ENCODE peak calls at places on chromosome X, in four cellular contexts. W is body of pancreas, R is GM12864, X is hepatocyte. N is an unnamed sample.

GRCh38 chrX:14027511-14028019 is 2.1 kb downstream of the GEMIN8 start:
- DNase-seq in R (peak), W (no peak), X (no peak), N (peak)

GRCh38 chrX:111352424-111352823 is 59.6 kb downstream of the DCX start:
- DNase-seq in W (peak), X (peak), R (no peak), N (peak)

GRCh38 chrX:2397648-2398340 is 103.0 kb downstream of the DHRSX start:
- DNase-seq in X (no peak), W (no peak), R (no peak), N (no peak)

GRCh38 chrX:103846395-103846794 is 14.3 kb upstream of the RAB9B start:
- DNase-seq in R (no peak), W (no peak), X (no peak), N (no peak)

GRCh38 chrX:104347860-104348259 is 93.1 kb upstream of the ESX1 start:
- DNase-seq in X (no peak), W (no peak), R (no peak), N (peak)

GRCh38 chrX:110399497-110399896 is 40.8 kb downstream of the RTL9 start:
- DNase-seq in X (no peak), R (no peak), W (no peak), N (no peak)

GRCh38 chrX:22742174-22742573 is 257.6 kb upstream of the DDX53 start:
- DNase-seq in X (no peak), W (no peak), R (no peak), N (no peak)

GRCh38 chrX:130836447-130836846 is 66.6 kb downstream of the ENOX2 start:
- DNase-seq in W (peak), X (peak), R (no peak), N (no peak)

GRCh38 chrX:137427813-137428212 is 138.1 kb upstream of the ZIC3 start:
- DNase-seq in R (no peak), X (no peak), W (no peak), N (no peak)

GRCh38 chrX:154732421-154733071 is 18.3 kb downstream of the GAB3 start:
- DNase-seq in R (no peak), W (no peak), X (no peak), N (no peak)

GRCh38 chrX:103356023-103356798 is at the start of gene TCEAL9:
- DNase-seq in R (peak), W (peak), X (peak), N (peak)

GRCh38 chrX:10615931-10616780 is 4.2 kb downstream of the MID1 start:
- DNase-seq in W (peak), R (no peak), X (peak), N (peak)

GRCh38 chrX:31590581-31591113 is 518.8 kb upstream of the FTHL17 start:
- DNase-seq in R (no peak), W (no peak), X (no peak), N (no peak)

GRCh38 chrX:48790477-48790876 is 4.1 kb downstream of the GATA1 start:
- DNase-seq in X (no peak), W (no peak), R (no peak), N (no peak)

GRCh38 chrX:25600776-25601175 is 537.4 kb upstream of the MAGEB18 start:
- DNase-seq in R (no peak), W (no peak), X (no peak), N (no peak)

GRCh38 chrX:15349046-15349445 is 13.7 kb upstream of the PIGA start:
- DNase-seq in R (no peak), X (peak), W (peak), N (peak)

GRCh38 chrX:111615227-111615626 is 65.7 kb upstream of the ALG13 start:
- DNase-seq in X (no peak), R (no peak), W (no peak), N (no peak)

GRCh38 chrX:129992181-129992580 is 9.7 kb downstream of the BCORL1 start:
- DNase-seq in R (no peak), X (no peak), W (no peak), N (no peak)

GRCh38 chrX:101803451-101803850 is 128.4 kb downstream of the ZMAT1 start:
- DNase-seq in W (no peak), R (peak), X (peak), N (no peak)
- TF ChIP-seq CTCF in W (peak), R (peak), X (peak), N (no peak)

DNA sequence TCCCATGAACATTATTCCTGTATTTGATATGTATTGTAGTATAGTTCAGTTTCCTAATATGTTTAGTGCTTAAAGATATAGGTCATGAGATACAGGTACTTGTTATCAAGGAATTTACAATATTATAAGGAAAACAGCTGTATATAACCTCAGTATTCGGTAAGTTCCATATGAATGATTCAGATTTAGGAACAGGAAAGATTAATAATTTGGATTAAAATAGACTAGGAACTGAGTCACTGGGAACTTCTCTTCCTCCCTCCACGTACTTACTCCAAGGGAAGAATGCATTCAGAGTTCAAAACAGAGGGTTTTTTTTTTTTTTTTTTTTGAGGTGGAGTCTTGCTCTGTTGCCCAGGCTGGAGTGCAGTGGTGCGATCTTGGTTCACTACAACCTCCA is 20.0 kb downstream of the DIAPH2 start:
- DNase-seq in X (no peak), W (no peak), R (no peak), N (no peak)
- TF ChIP-seq CTCF in X (no peak), W (no peak), R (no peak), N (no peak)

GRCh38 chrX:135295944-135296305 is 13.4 kb upstream of the ETDC start:
- DNase-seq in W (no peak), R (no peak), X (no peak), N (no peak)
- TF ChIP-seq CTCF in W (no peak), R (no peak), X (no peak), N (no peak)

DNA sequence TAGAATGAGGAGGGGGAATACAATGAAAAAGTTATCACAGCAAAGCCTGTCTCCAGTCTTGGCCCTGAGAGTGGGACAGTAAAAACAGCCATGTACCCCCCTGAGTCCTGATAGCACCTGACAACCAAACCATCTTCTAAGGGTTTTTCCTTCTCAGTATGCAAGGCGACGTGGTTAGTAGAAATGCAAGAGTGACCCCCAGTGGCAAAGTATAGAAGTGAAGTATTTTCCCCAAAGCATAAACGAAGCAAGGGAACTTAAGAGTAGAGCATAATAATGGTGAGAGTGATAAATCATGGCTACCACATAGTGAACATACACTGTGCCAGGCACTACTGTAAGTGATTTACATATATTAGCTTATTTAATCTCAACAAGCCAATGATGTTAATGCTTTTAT is 52.8 kb downstream of the FAM47C start:
- DNase-seq in R (no peak), W (no peak), X (peak), N (peak)
- TF ChIP-seq CTCF in R (peak), W (peak), X (peak), N (no peak)

GRCh38 chrX:106177106-106177981 is 9.2 kb downstream of the PWWP3B start:
- DNase-seq in X (peak), W (peak), R (no peak), N (no peak)

GRCh38 chrX:106177982-106178321 is 9.8 kb downstream of the PWWP3B start:
- DNase-seq in W (no peak), R (no peak), X (no peak), N (no peak)

GRCh38 chrX:106178826-106179225 is 10.7 kb downstream of the PWWP3B start:
- DNase-seq in R (no peak), X (no peak), W (no peak), N (no peak)
- TF ChIP-seq CTCF in R (no peak), X (peak), W (no peak), N (no peak)

DNA sequence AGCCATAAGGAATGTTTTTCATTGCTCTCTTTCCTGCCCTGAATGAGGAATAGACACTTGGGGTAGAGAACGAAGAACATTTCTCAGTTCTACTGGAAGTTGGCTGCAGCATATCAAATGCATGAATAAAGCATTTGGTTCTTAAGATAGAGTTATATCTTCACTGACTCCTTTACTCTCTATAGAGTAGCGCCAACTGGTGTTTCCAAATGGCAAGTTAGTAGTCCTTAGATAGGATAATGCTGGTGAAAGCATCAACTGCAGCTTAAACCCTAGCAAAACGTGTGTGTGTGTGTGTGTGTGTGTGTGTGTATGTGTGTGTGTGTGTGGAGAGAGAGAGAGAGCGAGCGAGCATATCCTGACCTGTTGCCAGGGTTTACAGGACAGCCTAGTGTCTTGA is 62.2 kb upstream of the FRMPD4 start:
- DNase-seq in W (no peak), R (no peak), X (no peak), N (peak)
- TF ChIP-seq CTCF in W (no peak), R (no peak), X (no peak), N (no peak)